ENCODE peak calls at places on chromosomes 4 and X, in seven cellular contexts. One of them, this sample, is unnamed.

GRCh38 chrX:30659421-30659820 is 6.2 kb downstream of the GK start:
- DNase-seq in NB4: peak; percentile 85
- DNase-seq in activated T-cell treated with anti-CD3 and anti-CD28 coated beads, Interleukin-2, amount 50 U/mL, for 72 hours: no peak
- DNase-seq in Jurkat, Clone E6-1: no peak
- DNase-seq in H9: no peak
- DNase-seq in GM12865: no peak
- DNase-seq in DMS153: no peak
- DNase-seq in this sample: no peak

GRCh38 chr4:173835863-173836262 is 305.8 kb upstream of the HAND2 start:
- DNase-seq in NB4: no peak
- DNase-seq in activated T-cell treated with anti-CD3 and anti-CD28 coated beads, Interleukin-2, amount 50 U/mL, for 72 hours: no peak
- DNase-seq in Jurkat, Clone E6-1: no peak
- DNase-seq in H9: peak; percentile 35
- DNase-seq in GM12865: no peak
- DNase-seq in DMS153: no peak
- DNase-seq in this sample: no peak

GRCh38 chrX:77785746-77786548 is at the start of gene ATRX:
- DNase-seq in NB4: peak; percentile 87
- DNase-seq in activated T-cell treated with anti-CD3 and anti-CD28 coated beads, Interleukin-2, amount 50 U/mL, for 72 hours: peak; percentile 71
- DNase-seq in Jurkat, Clone E6-1: peak; percentile 83
- DNase-seq in H9: peak; percentile 80
- DNase-seq in GM12865: peak; percentile 90
- DNase-seq in DMS153: peak; percentile 54
- DNase-seq in this sample: peak; percentile 82

GRCh38 chrX:39017716-39018115 is 216.5 kb downstream of the MID1IP1 start:
- DNase-seq in NB4: no peak
- DNase-seq in activated T-cell treated with anti-CD3 and anti-CD28 coated beads, Interleukin-2, amount 50 U/mL, for 72 hours: no peak
- DNase-seq in Jurkat, Clone E6-1: no peak
- DNase-seq in H9: no peak
- DNase-seq in GM12865: no peak
- DNase-seq in DMS153: no peak
- DNase-seq in this sample: no peak

GRCh38 chr4:147244786-147245185 is 236.1 kb upstream of the EDNRA start:
- DNase-seq in NB4: no peak
- DNase-seq in activated T-cell treated with anti-CD3 and anti-CD28 coated beads, Interleukin-2, amount 50 U/mL, for 72 hours: no peak
- DNase-seq in Jurkat, Clone E6-1: no peak
- DNase-seq in H9: no peak
- DNase-seq in GM12865: no peak
- DNase-seq in DMS153: no peak
- DNase-seq in this sample: no peak

GRCh38 chr4:153211986-153212720 is 7.9 kb downstream of the TRIM2 start:
- DNase-seq in NB4: peak; percentile 26
- DNase-seq in activated T-cell treated with anti-CD3 and anti-CD28 coated beads, Interleukin-2, amount 50 U/mL, for 72 hours: no peak
- DNase-seq in Jurkat, Clone E6-1: no peak
- DNase-seq in H9: no peak
- DNase-seq in GM12865: no peak
- DNase-seq in DMS153: no peak
- DNase-seq in this sample: no peak

GRCh38 chr4:168384437-168385141 is 66.0 kb upstream of the DDX60 start:
- DNase-seq in NB4: no peak
- DNase-seq in activated T-cell treated with anti-CD3 and anti-CD28 coated beads, Interleukin-2, amount 50 U/mL, for 72 hours: no peak
- DNase-seq in Jurkat, Clone E6-1: no peak
- DNase-seq in H9: no peak
- DNase-seq in GM12865: no peak
- DNase-seq in DMS153: no peak
- DNase-seq in this sample: no peak

GRCh38 chr4:143482753-143483362 is 30.6 kb upstream of the SMARCA5 start:
- DNase-seq in NB4: peak; percentile 27
- DNase-seq in activated T-cell treated with anti-CD3 and anti-CD28 coated beads, Interleukin-2, amount 50 U/mL, for 72 hours: peak; percentile 3
- DNase-seq in Jurkat, Clone E6-1: peak; percentile 5
- DNase-seq in H9: no peak
- DNase-seq in GM12865: peak; percentile 54
- DNase-seq in DMS153: peak; percentile 5
- DNase-seq in this sample: no peak

GRCh38 chr4:107615809-107616208 is 104.2 kb downstream of the PAPSS1 start:
- DNase-seq in NB4: no peak
- DNase-seq in activated T-cell treated with anti-CD3 and anti-CD28 coated beads, Interleukin-2, amount 50 U/mL, for 72 hours: no peak
- DNase-seq in Jurkat, Clone E6-1: no peak
- DNase-seq in H9: no peak
- DNase-seq in GM12865: no peak
- DNase-seq in DMS153: no peak
- DNase-seq in this sample: no peak

GRCh38 chrX:1398431-1399340 is 6.8 kb upstream of the SLC25A6 start:
- DNase-seq in NB4: no peak
- DNase-seq in activated T-cell treated with anti-CD3 and anti-CD28 coated beads, Interleukin-2, amount 50 U/mL, for 72 hours: no peak
- DNase-seq in Jurkat, Clone E6-1: no peak
- DNase-seq in H9: no peak
- DNase-seq in GM12865: no peak
- DNase-seq in DMS153: no peak
- DNase-seq in this sample: no peak

GRCh38 chr4:140697709-140698560 is 58.2 kb downstream of the TBC1D9 start:
- DNase-seq in NB4: no peak
- DNase-seq in activated T-cell treated with anti-CD3 and anti-CD28 coated beads, Interleukin-2, amount 50 U/mL, for 72 hours: no peak
- DNase-seq in Jurkat, Clone E6-1: no peak
- DNase-seq in H9: no peak
- DNase-seq in GM12865: no peak
- DNase-seq in DMS153: peak; percentile 2
- DNase-seq in this sample: no peak

GRCh38 chr4:184395451-184395917 is 78.9 kb downstream of the IRF2 start:
- DNase-seq in NB4: no peak
- DNase-seq in activated T-cell treated with anti-CD3 and anti-CD28 coated beads, Interleukin-2, amount 50 U/mL, for 72 hours: no peak
- DNase-seq in Jurkat, Clone E6-1: no peak
- DNase-seq in H9: no peak
- DNase-seq in GM12865: peak; percentile 37
- DNase-seq in DMS153: no peak
- DNase-seq in this sample: no peak

GRCh38 chr4:101981756-101982155 is 191.2 kb downstream of the BANK1 start:
- DNase-seq in NB4: peak; percentile 95
- DNase-seq in activated T-cell treated with anti-CD3 and anti-CD28 coated beads, Interleukin-2, amount 50 U/mL, for 72 hours: no peak
- DNase-seq in Jurkat, Clone E6-1: no peak
- DNase-seq in H9: no peak
- DNase-seq in GM12865: no peak
- DNase-seq in DMS153: no peak
- DNase-seq in this sample: no peak

GRCh38 chr4:6917445-6918241 is 8.0 kb downstream of the TBC1D14 start:
- DNase-seq in NB4: peak; percentile 91
- DNase-seq in activated T-cell treated with anti-CD3 and anti-CD28 coated beads, Interleukin-2, amount 50 U/mL, for 72 hours: peak; percentile 64
- DNase-seq in Jurkat, Clone E6-1: no peak
- DNase-seq in H9: peak; percentile 59
- DNase-seq in GM12865: peak; percentile 82
- DNase-seq in DMS153: peak; percentile 78
- DNase-seq in this sample: peak; percentile 62

GRCh38 chr4:62517721-62518120 is 1317.6 kb downstream of the ADGRL3 start:
- DNase-seq in NB4: no peak
- DNase-seq in activated T-cell treated with anti-CD3 and anti-CD28 coated beads, Interleukin-2, amount 50 U/mL, for 72 hours: no peak
- DNase-seq in Jurkat, Clone E6-1: no peak
- DNase-seq in H9: no peak
- DNase-seq in GM12865: no peak
- DNase-seq in DMS153: no peak
- DNase-seq in this sample: no peak

GRCh38 chr4:60122820-60123219 is 1077.3 kb upstream of the ADGRL3 start:
- DNase-seq in NB4: no peak
- DNase-seq in activated T-cell treated with anti-CD3 and anti-CD28 coated beads, Interleukin-2, amount 50 U/mL, for 72 hours: no peak
- DNase-seq in Jurkat, Clone E6-1: no peak
- DNase-seq in H9: no peak
- DNase-seq in GM12865: no peak
- DNase-seq in DMS153: no peak
- DNase-seq in this sample: no peak

GRCh38 chr4:146545102-146545501 is 23.4 kb upstream of the SLC10A7 start:
- DNase-seq in NB4: peak; percentile 43
- DNase-seq in activated T-cell treated with anti-CD3 and anti-CD28 coated beads, Interleukin-2, amount 50 U/mL, for 72 hours: no peak
- DNase-seq in Jurkat, Clone E6-1: no peak
- DNase-seq in H9: peak; percentile 44
- DNase-seq in GM12865: peak; percentile 64
- DNase-seq in DMS153: no peak
- DNase-seq in this sample: no peak

GRCh38 chrX:139875831-139876230 is 57.0 kb downstream of the ATP11C start:
- DNase-seq in NB4: no peak
- DNase-seq in activated T-cell treated with anti-CD3 and anti-CD28 coated beads, Interleukin-2, amount 50 U/mL, for 72 hours: no peak
- DNase-seq in Jurkat, Clone E6-1: no peak
- DNase-seq in H9: no peak
- DNase-seq in GM12865: no peak
- DNase-seq in DMS153: no peak
- DNase-seq in this sample: no peak

GRCh38 chr4:123632646-123633045 is 236.1 kb downstream of the SPRY1 start:
- DNase-seq in NB4: no peak
- DNase-seq in activated T-cell treated with anti-CD3 and anti-CD28 coated beads, Interleukin-2, amount 50 U/mL, for 72 hours: no peak
- DNase-seq in Jurkat, Clone E6-1: no peak
- DNase-seq in H9: no peak
- DNase-seq in GM12865: no peak
- DNase-seq in DMS153: no peak
- DNase-seq in this sample: no peak

GRCh38 chrX:119427024-119427794 is 28.1 kb downstream of the SLC25A43 start:
- DNase-seq in NB4: peak; percentile 87
- DNase-seq in activated T-cell treated with anti-CD3 and anti-CD28 coated beads, Interleukin-2, amount 50 U/mL, for 72 hours: no peak
- DNase-seq in Jurkat, Clone E6-1: peak; percentile 84
- DNase-seq in H9: no peak
- DNase-seq in GM12865: peak; percentile 70
- DNase-seq in DMS153: no peak
- DNase-seq in this sample: no peak

GRCh38 chr4:184949020-184949419 is 69.3 kb upstream of the HELT start:
- DNase-seq in NB4: no peak
- DNase-seq in activated T-cell treated with anti-CD3 and anti-CD28 coated beads, Interleukin-2, amount 50 U/mL, for 72 hours: no peak
- DNase-seq in Jurkat, Clone E6-1: no peak
- DNase-seq in H9: no peak
- DNase-seq in GM12865: no peak
- DNase-seq in DMS153: no peak
- DNase-seq in this sample: no peak

GRCh38 chr4:178599521-178599920 is 1157.3 kb upstream of the AGA start:
- DNase-seq in NB4: no peak
- DNase-seq in activated T-cell treated with anti-CD3 and anti-CD28 coated beads, Interleukin-2, amount 50 U/mL, for 72 hours: no peak
- DNase-seq in Jurkat, Clone E6-1: peak; percentile 4
- DNase-seq in H9: no peak
- DNase-seq in GM12865: no peak
- DNase-seq in DMS153: no peak
- DNase-seq in this sample: no peak

GRCh38 chr4:174505012-174505411 is 17.3 kb downstream of the HPGD start:
- DNase-seq in NB4: no peak
- DNase-seq in activated T-cell treated with anti-CD3 and anti-CD28 coated beads, Interleukin-2, amount 50 U/mL, for 72 hours: no peak
- DNase-seq in Jurkat, Clone E6-1: no peak
- DNase-seq in H9: no peak
- DNase-seq in GM12865: no peak
- DNase-seq in DMS153: no peak
- DNase-seq in this sample: no peak

GRCh38 chr4:2789801-2790582 is 2.9 kb upstream of the SH3BP2 start:
- DNase-seq in NB4: peak; percentile 45
- DNase-seq in activated T-cell treated with anti-CD3 and anti-CD28 coated beads, Interleukin-2, amount 50 U/mL, for 72 hours: no peak
- DNase-seq in Jurkat, Clone E6-1: no peak
- DNase-seq in H9: no peak
- DNase-seq in GM12865: no peak
- DNase-seq in DMS153: no peak
- DNase-seq in this sample: no peak

GRCh38 chr4:2688281-2688680 is 67.9 kb downstream of the TNIP2 start:
- DNase-seq in NB4: no peak
- DNase-seq in activated T-cell treated with anti-CD3 and anti-CD28 coated beads, Interleukin-2, amount 50 U/mL, for 72 hours: no peak
- DNase-seq in Jurkat, Clone E6-1: no peak
- DNase-seq in H9: no peak
- DNase-seq in GM12865: no peak
- DNase-seq in DMS153: no peak
- DNase-seq in this sample: no peak

GRCh38 chrX:11533211-11533651 is 132.5 kb downstream of the ARHGAP6 start:
- DNase-seq in NB4: peak; percentile 73
- DNase-seq in activated T-cell treated with anti-CD3 and anti-CD28 coated beads, Interleukin-2, amount 50 U/mL, for 72 hours: no peak
- DNase-seq in Jurkat, Clone E6-1: peak; percentile 77
- DNase-seq in H9: no peak
- DNase-seq in GM12865: peak; percentile 73
- DNase-seq in DMS153: peak; percentile 80
- DNase-seq in this sample: no peak

GRCh38 chr4:86898562-86898961 is 6.3 kb upstream of the C4orf36 start:
- DNase-seq in NB4: peak; percentile 38
- DNase-seq in activated T-cell treated with anti-CD3 and anti-CD28 coated beads, Interleukin-2, amount 50 U/mL, for 72 hours: no peak
- DNase-seq in Jurkat, Clone E6-1: no peak
- DNase-seq in H9: peak; percentile 42
- DNase-seq in GM12865: no peak
- DNase-seq in DMS153: no peak
- DNase-seq in this sample: peak; percentile 12

GRCh38 chrX:140949231-140949630 is 53.2 kb upstream of the SPANXB1 start:
- DNase-seq in NB4: no peak
- DNase-seq in activated T-cell treated with anti-CD3 and anti-CD28 coated beads, Interleukin-2, amount 50 U/mL, for 72 hours: no peak
- DNase-seq in Jurkat, Clone E6-1: no peak
- DNase-seq in H9: no peak
- DNase-seq in GM12865: no peak
- DNase-seq in DMS153: no peak
- DNase-seq in this sample: no peak

GRCh38 chr4:39699676-39700409 is 1.9 kb downstream of the UBE2K start:
- DNase-seq in NB4: peak; percentile 63
- DNase-seq in activated T-cell treated with anti-CD3 and anti-CD28 coated beads, Interleukin-2, amount 50 U/mL, for 72 hours: no peak
- DNase-seq in Jurkat, Clone E6-1: no peak
- DNase-seq in H9: no peak
- DNase-seq in GM12865: no peak
- DNase-seq in DMS153: no peak
- DNase-seq in this sample: no peak

GRCh38 chr4:88759039-88759631 is 61.5 kb upstream of the NAP1L5 start:
- DNase-seq in NB4: no peak
- DNase-seq in activated T-cell treated with anti-CD3 and anti-CD28 coated beads, Interleukin-2, amount 50 U/mL, for 72 hours: no peak
- DNase-seq in Jurkat, Clone E6-1: no peak
- DNase-seq in H9: no peak
- DNase-seq in GM12865: no peak
- DNase-seq in DMS153: peak; percentile 13
- DNase-seq in this sample: no peak

GRCh38 chr4:13678186-13678924 is 50.8 kb upstream of the BOD1L1 start:
- DNase-seq in NB4: peak; percentile 46
- DNase-seq in activated T-cell treated with anti-CD3 and anti-CD28 coated beads, Interleukin-2, amount 50 U/mL, for 72 hours: no peak
- DNase-seq in Jurkat, Clone E6-1: peak; percentile 14
- DNase-seq in H9: no peak
- DNase-seq in GM12865: peak; percentile 3
- DNase-seq in DMS153: no peak
- DNase-seq in this sample: no peak

GRCh38 chrX:40107291-40108083 is 9.7 kb upstream of the BCOR start:
- DNase-seq in NB4: peak; percentile 90
- DNase-seq in activated T-cell treated with anti-CD3 and anti-CD28 coated beads, Interleukin-2, amount 50 U/mL, for 72 hours: peak; percentile 23
- DNase-seq in Jurkat, Clone E6-1: no peak
- DNase-seq in H9: peak; percentile 79
- DNase-seq in GM12865: peak; percentile 63
- DNase-seq in DMS153: no peak
- DNase-seq in this sample: peak; percentile 49

GRCh38 chrX:103211012-103211715 is 3.7 kb upstream of the BEX4 start:
- DNase-seq in NB4: peak; percentile 48
- DNase-seq in activated T-cell treated with anti-CD3 and anti-CD28 coated beads, Interleukin-2, amount 50 U/mL, for 72 hours: peak; percentile 35
- DNase-seq in Jurkat, Clone E6-1: peak; percentile 36
- DNase-seq in H9: peak; percentile 65
- DNase-seq in GM12865: peak; percentile 36
- DNase-seq in DMS153: peak; percentile 11
- DNase-seq in this sample: peak; percentile 46

GRCh38 chrX:16368696-16369095 is 201.4 kb downstream of the MAGEB17 start:
- DNase-seq in NB4: no peak
- DNase-seq in activated T-cell treated with anti-CD3 and anti-CD28 coated beads, Interleukin-2, amount 50 U/mL, for 72 hours: no peak
- DNase-seq in Jurkat, Clone E6-1: no peak
- DNase-seq in H9: no peak
- DNase-seq in GM12865: no peak
- DNase-seq in DMS153: no peak
- DNase-seq in this sample: no peak

GRCh38 chrX:11541510-11541909 is 124.2 kb downstream of the ARHGAP6 start:
- DNase-seq in NB4: no peak
- DNase-seq in activated T-cell treated with anti-CD3 and anti-CD28 coated beads, Interleukin-2, amount 50 U/mL, for 72 hours: no peak
- DNase-seq in Jurkat, Clone E6-1: no peak
- DNase-seq in H9: no peak
- DNase-seq in GM12865: no peak
- DNase-seq in DMS153: no peak
- DNase-seq in this sample: no peak